ENCODE peak calls at places on chromosomes 12 and 14, in eight cellular contexts. P is MM.1S, E is SK-N-SH, Y is PC-3, V is OCI-LY7, X is HCT116, L is GM23248, N is GM23338. H is an unnamed sample.
A peak's percentile ranks its signal among the peaks of the same experiment; 100 is the strongest.

GRCh38 chr12:127489055-127489454 is 777.9 kb upstream of the TMEM132C start:
- DNase-seq in V (no peak), X (no peak), Y (no peak), L (no peak), P (no peak), N (no peak), E (no peak), H (no peak)

GRCh38 chr12:113007166-113007565 is 28.8 kb downstream of the OAS2 start:
- DNase-seq in V (no peak), X (peak; percentile 4), L (peak; percentile 41), E (no peak), P (no peak), N (no peak), Y (peak; percentile 52), H (no peak)

GRCh38 chr14:42782744-42783143 is 1176.1 kb downstream of the LRFN5 start:
- DNase-seq in N (no peak), P (peak; percentile 34), E (no peak), X (no peak), Y (no peak), V (no peak), L (no peak), H (no peak)

GRCh38 chr12:101172316-101172715 is 37.7 kb downstream of the SLC5A8 start:
- DNase-seq in P (peak; percentile 35), V (peak; percentile 3), Y (no peak), E (peak; percentile 4), L (peak; percentile 66), N (peak; percentile 86), X (no peak), H (peak; percentile 71)

GRCh38 chr12:22986997-22987396 is 362.0 kb downstream of the ETNK1 start:
- DNase-seq in V (no peak), L (peak; percentile 40), E (no peak), P (no peak), N (no peak), Y (no peak), X (no peak), H (no peak)

GRCh38 chr14:28609228-28609828 is 157.3 kb upstream of the FOXG1 start:
- DNase-seq in E (peak; percentile 25), X (peak; percentile 3), L (peak; percentile 57), N (peak; percentile 83), P (peak; percentile 30), V (peak; percentile 36), Y (peak; percentile 82), H (peak; percentile 75)

GRCh38 chr12:108807476-108807875 is 49.9 kb downstream of the SSH1 start:
- DNase-seq in V (no peak), N (no peak), L (peak; percentile 1), P (no peak), Y (no peak), X (no peak), E (no peak), H (no peak)

GRCh38 chr12:106080111-106080732 is 58.5 kb downstream of the NUAK1 start:
- DNase-seq in V (no peak), X (no peak), L (peak; percentile 81), N (no peak), E (no peak), P (no peak), Y (no peak), H (peak; percentile 77)

GRCh38 chr14:78997811-78998210 is 827.6 kb downstream of the NRXN3 start:
- DNase-seq in Y (no peak), N (no peak), V (no peak), L (peak; percentile 34), E (peak; percentile 4), X (no peak), P (no peak), H (no peak)

GRCh38 chr14:88106377-88106776 is 101.4 kb downstream of the GPR65 start:
- DNase-seq in E (no peak), Y (no peak), P (no peak), V (no peak), X (no peak), L (no peak), N (peak; percentile 11), H (no peak)

GRCh38 chr12:92552412-92553108 is 150.2 kb upstream of the PLEKHG7 start:
- DNase-seq in Y (no peak), E (no peak), V (no peak), X (no peak), L (no peak), P (no peak), N (no peak), H (no peak)

GRCh38 chr12:108752387-108752786 is 21.1 kb upstream of the CORO1C start:
- DNase-seq in N (no peak), E (no peak), X (no peak), P (no peak), L (no peak), V (no peak), Y (no peak), H (no peak)

GRCh38 chr12:121357331-121357730 is 5.1 kb upstream of the ANAPC5 start:
- DNase-seq in L (no peak), N (no peak), P (no peak), Y (no peak), V (no peak), X (no peak), E (no peak), H (no peak)

GRCh38 chr12:121346747-121347146 is 5.5 kb downstream of the ANAPC5 start:
- DNase-seq in E (no peak), L (no peak), Y (no peak), V (no peak), N (no peak), P (no peak), X (no peak), H (no peak)

GRCh38 chr12:121355818-121356217 is 3.6 kb upstream of the ANAPC5 start:
- DNase-seq in L (no peak), V (no peak), P (no peak), E (no peak), N (no peak), X (no peak), Y (no peak), H (no peak)

GRCh38 chr12:121356657-121357056 is 4.4 kb upstream of the ANAPC5 start:
- DNase-seq in L (no peak), N (no peak), E (no peak), Y (no peak), P (no peak), V (no peak), X (no peak), H (no peak)

DNA sequence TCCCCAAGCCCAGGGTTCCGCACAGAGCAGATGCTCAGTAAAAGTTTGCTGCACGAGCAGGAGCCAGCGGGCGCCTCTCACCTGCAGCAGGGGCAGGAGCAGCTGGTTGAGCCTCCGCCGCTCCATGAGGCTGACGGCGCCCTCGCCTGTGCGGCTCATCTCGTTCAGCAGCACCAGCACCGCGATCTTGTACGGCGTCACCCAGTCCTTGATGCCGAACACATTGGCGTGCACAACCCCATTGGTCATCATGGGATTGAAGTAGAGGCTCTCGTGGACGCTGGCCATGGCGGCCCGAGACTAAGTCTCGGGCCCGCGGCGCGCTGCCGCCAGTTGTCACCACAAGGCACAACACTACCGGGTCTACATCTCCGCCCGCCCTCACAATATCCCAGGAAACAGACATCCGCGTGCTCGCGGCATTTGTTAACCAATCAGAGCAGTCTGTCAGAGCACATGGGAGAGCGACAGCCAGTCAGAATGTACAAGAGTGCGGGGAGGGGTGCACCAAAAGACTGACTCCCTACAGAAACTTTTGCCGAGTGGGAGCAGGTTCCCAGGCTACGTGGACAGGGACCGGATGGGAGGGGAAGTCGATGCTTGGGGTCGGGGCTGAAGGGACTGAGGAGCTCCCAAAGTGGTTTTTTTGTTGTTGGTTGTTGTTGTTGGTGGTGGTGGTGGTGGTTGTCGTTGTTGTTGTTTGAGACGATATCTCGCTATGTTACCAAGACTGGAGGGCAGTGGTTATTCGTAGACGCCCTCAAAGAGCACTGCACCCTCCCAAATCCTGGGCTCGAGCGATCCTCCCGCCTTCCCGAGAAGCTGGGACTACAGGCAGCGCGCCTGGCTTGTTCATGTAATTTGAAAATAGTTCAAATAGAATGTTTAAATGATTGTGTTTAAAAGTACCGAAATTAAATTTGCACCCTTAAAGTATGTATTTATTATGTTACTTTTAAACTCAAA is at the start of gene ANAPC5:
- DNase-seq in Y (peak; percentile 99), L (peak; percentile 99), V (peak; percentile 98), P (peak; percentile 93), X (peak; percentile 98), E (peak; percentile 92), N (peak; percentile 98), H (peak; percentile 96)
- H3K79me2 ChIP-seq in Y (peaks cover 48% of the 10 kb centered on the region), L (peaks cover 45% of the 10 kb centered on the region), V (peaks cover 47% of the 10 kb centered on the region), P (peaks cover 35% of the 10 kb centered on the region), X (peaks cover 48% of the 10 kb centered on the region), E (peaks cover 42% of the 10 kb centered on the region), N (peaks cover 45% of the 10 kb centered on the region), H (peaks cover 41% of the 10 kb centered on the region)

GRCh38 chr12:59650594-59651229 is 54.9 kb downstream of the SLC16A7 start:
- DNase-seq in V (no peak), X (no peak), P (no peak), L (no peak), Y (no peak), N (peak; percentile 14), E (no peak), H (no peak)
- TF ChIP-seq EZH2phosphoT487 in V (no peak), X (no peak), P (no peak), L (no peak), Y (no peak), N (no peak), E (no peak), H (no peak)

DNA sequence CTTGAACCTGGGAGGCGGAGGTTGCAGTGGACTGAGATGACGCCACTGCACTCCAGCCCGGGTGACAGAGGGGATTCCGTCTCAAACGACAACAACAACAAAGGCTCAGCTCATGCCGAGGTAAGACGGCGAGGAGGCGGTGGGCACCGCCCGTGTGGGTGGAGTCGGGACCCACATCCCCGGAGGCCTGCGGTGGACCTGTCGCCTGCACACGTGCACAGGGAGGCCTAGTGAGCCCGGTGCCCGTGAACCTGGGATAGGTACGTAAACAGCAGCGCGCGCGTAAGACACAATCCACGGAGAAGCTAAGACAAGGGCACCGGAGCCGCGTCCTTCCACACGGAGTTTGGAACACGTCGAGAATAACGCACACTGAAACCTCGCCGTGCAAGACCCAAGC is 78.7 kb downstream of the GALNT9 start:
- DNase-seq in X (no peak), E (no peak), P (no peak), Y (no peak), L (no peak), V (no peak), N (no peak), H (no peak)
- H3K79me2 ChIP-seq in X (no peaks in the 10 kb centered on the region), E (no peaks in the 10 kb centered on the region), P (no peaks in the 10 kb centered on the region), Y (no peaks in the 10 kb centered on the region), L (no peaks in the 10 kb centered on the region), V (no peaks in the 10 kb centered on the region), N (no peaks in the 10 kb centered on the region), H (no peaks in the 10 kb centered on the region)

DNA sequence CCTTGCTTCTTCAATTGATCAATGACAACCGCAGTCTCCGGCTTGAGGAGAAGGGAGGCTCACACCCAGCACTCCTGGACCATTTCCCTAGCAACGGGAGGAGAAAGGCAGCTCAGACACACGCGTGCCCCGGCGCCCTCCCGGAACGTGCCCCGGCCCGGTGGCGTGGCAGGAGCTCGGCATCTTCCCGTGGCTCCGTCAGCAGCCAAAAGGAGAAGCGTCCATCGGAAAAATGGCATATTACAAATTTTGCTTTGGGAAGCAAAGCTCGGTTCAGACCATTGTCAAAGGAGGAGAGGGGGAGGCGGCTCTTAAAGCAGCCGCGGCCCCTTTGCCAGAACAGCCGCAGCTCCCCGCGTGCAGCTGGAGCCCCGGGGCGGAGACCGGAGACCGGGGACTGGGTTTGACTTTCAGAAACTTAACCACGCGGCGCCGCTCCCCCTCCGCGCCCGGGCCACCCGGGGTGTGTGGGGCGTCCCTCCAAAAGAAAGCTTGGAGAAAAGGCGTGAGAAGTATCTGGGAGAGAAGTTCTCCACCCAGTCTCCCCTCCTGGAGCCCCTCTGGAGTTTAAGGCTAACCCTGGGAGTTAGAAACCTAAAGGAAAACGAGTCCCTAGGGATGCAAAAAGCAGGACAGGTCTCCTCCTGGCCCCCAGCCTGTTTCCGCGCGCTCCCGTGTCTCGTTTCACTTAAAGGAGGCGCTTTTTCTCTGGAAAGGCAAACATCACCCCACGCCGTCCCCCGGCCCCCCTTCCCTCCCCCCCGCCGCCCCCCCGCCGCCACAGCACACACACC is 532 bp downstream of the PPFIA2 start:
- DNase-seq in N (peak; percentile 77), V (no peak), X (no peak), L (peak; percentile 41), Y (no peak), P (peak; percentile 67), E (peak; percentile 75), H (peak; percentile 57)
- TF ChIP-seq EZH2phosphoT487 in N (no peak), V (no peak), X (no peak), L (no peak), Y (no peak), P (no peak), E (no peak), H (no peak)